ENCODE peak calls at places on chromosomes 4 and X, in nine cellular contexts. A is progenitor cell of endocrine pancreas, V is ovary, I is GM12878, Z is fibroblast of the aortic adventitia, C is transverse colon, N is heart left ventricle, S is uterus, D is mammary epithelial cell. O is an unnamed sample.

GRCh38 chrX:40130207-40130606 is 32.4 kb upstream of the BCOR start:
- DNase-seq in A (no peak), S (peak; percentile 50), V (no peak), C (no peak), I (no peak), N (no peak), Z (peak; percentile 65), D (peak; percentile 67), O (no peak)

GRCh38 chrX:130975947-130976346 is 72.9 kb upstream of the ENOX2 start:
- DNase-seq in C (peak; percentile 38), V (peak; percentile 24), S (no peak), I (no peak), N (no peak), D (peak; percentile 30), Z (peak; percentile 60), A (peak; percentile 29), O (peak; percentile 28)

GRCh38 chr4:186854256-186854655 is 130.6 kb upstream of the FAT1 start:
- DNase-seq in C (no peak), S (no peak), D (no peak), N (no peak), A (no peak), V (no peak), I (no peak), Z (no peak), O (no peak)

GRCh38 chr4:11456441-11456840 is 27.7 kb upstream of the HS3ST1 start:
- DNase-seq in C (no peak), A (no peak), I (no peak), S (no peak), N (no peak), D (no peak), V (no peak), Z (no peak), O (no peak)

GRCh38 chrX:9786839-9787635 is 808 bp downstream of the SHROOM2 start:
- DNase-seq in V (peak; percentile 26), Z (no peak), A (no peak), D (no peak), C (no peak), N (no peak), I (no peak), S (no peak), O (peak; percentile 33)

GRCh38 chr4:175469519-175469918 is 342.5 kb downstream of the GPM6A start:
- DNase-seq in Z (peak; percentile 18), I (no peak), N (no peak), V (no peak), C (no peak), S (no peak), A (no peak), D (peak; percentile 12), O (no peak)

GRCh38 chr4:120963449-120963848 is 40.9 kb upstream of the PRDM5 start:
- DNase-seq in I (no peak), N (no peak), C (no peak), V (no peak), D (no peak), S (no peak), A (no peak), Z (no peak), O (no peak)

GRCh38 chr4:148437439-148437838 is 4.8 kb downstream of the NR3C2 start:
- DNase-seq in V (no peak), D (no peak), Z (no peak), A (no peak), S (no peak), C (no peak), I (no peak), N (no peak), O (no peak)

GRCh38 chr4:10336471-10336870 is 120.8 kb downstream of the ZNF518B start:
- DNase-seq in D (peak; percentile 89), C (no peak), Z (peak; percentile 12), V (no peak), A (no peak), I (no peak), S (no peak), N (no peak), O (no peak)

GRCh38 chr4:1813915-1814314 is 20.8 kb downstream of the FGFR3 start:
- DNase-seq in V (no peak), C (no peak), D (no peak), N (no peak), S (no peak), Z (no peak), I (no peak), A (no peak), O (no peak)

GRCh38 chr4:67918428-67918827 is 34.6 kb upstream of the TMPRSS11D start:
- DNase-seq in V (no peak), I (no peak), S (no peak), N (no peak), Z (no peak), A (no peak), D (peak; percentile 8), C (no peak), O (no peak)

GRCh38 chrX:5449323-5449722 is 779.3 kb downstream of the NLGN4X start:
- DNase-seq in N (no peak), Z (no peak), D (no peak), S (no peak), A (no peak), V (no peak), C (no peak), I (no peak), O (no peak)

GRCh38 chr4:107548211-107548905 is 171.7 kb downstream of the PAPSS1 start:
- DNase-seq in A (no peak), S (no peak), I (no peak), N (no peak), C (no peak), V (no peak), D (no peak), Z (no peak), O (peak; percentile 11)

GRCh38 chr4:116233971-116234370 is 851.4 kb downstream of the TRAM1L1 start:
- DNase-seq in D (no peak), S (no peak), N (no peak), Z (no peak), C (no peak), V (no peak), A (no peak), I (no peak), O (no peak)

GRCh38 chrX:105533951-105534350 is 288.4 kb upstream of the NRK start:
- DNase-seq in A (no peak), C (no peak), N (no peak), V (no peak), D (no peak), S (no peak), Z (peak; percentile 2), I (no peak), O (no peak)

GRCh38 chr4:157115613-157116340 is 39.8 kb downstream of the GLRB start:
- DNase-seq in Z (peak; percentile 80), S (no peak), N (no peak), I (no peak), D (peak; percentile 66), C (no peak), A (no peak), V (no peak), O (no peak)

GRCh38 chrX:153673398-153674218 is at the start of gene PNCK:
- DNase-seq in D (no peak), S (no peak), Z (no peak), A (no peak), C (no peak), I (no peak), V (no peak), N (no peak), O (no peak)

GRCh38 chr4:87377816-87378215 is 13.2 kb downstream of the HSD17B11 start:
- DNase-seq in Z (no peak), A (no peak), D (no peak), V (no peak), I (no peak), N (no peak), C (no peak), S (no peak), O (no peak)
- TF ChIP-seq CTCF in Z (no peak), A (no peak), D (no peak), V (no peak), I (no peak), N (no peak), C (no peak), S (no peak), O (no peak)

DNA sequence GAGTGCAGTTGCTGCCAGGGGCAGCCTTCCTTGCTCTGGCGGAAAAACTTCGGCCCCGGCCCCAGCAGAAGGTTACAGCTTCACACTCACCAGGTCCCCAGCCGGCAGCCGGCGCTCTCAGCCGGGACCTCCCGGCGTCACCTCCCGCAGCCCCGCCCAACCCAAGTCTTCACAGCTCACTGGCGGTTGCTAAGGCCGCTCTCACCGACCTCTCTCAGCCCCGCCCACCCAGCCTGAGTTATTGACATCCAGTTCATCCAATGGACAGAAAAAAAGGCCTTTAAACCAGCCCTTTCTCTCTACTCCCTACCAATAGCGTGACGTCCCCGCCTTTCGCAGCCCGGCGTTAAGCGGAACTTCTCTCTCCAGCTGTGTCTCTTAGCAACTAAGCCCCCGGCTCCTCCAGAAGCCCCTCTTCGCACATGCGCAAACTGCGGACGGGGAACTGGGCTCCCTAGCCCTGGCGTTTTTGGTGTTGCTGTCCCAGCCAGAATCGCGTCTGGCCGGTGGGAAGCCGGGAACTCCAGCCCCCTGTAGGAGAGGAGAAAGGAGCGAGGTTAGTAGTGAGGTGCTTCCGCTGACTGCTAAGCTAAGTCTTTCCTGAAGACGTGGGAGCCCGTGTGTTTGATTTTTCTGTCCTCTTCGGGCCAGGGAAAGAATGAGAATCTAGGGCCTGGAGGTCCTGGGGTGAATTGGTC is at the start of gene BBS12:
- DNase-seq in Z (peak; percentile 99), V (peak; percentile 99), N (peak; percentile 98), A (peak; percentile 98), I (peak; percentile 97), S (peak; percentile 99), D (peak; percentile 99), C (peak; percentile 100), O (peak; percentile 97)
- TF ChIP-seq CTCF in Z (peak; percentile 52), V (no peak), N (peak; percentile 56), A (peak; percentile 38), I (peak; percentile 56), S (peak; percentile 42), D (peak; percentile 62), C (no peak), O (no peak)

DNA sequence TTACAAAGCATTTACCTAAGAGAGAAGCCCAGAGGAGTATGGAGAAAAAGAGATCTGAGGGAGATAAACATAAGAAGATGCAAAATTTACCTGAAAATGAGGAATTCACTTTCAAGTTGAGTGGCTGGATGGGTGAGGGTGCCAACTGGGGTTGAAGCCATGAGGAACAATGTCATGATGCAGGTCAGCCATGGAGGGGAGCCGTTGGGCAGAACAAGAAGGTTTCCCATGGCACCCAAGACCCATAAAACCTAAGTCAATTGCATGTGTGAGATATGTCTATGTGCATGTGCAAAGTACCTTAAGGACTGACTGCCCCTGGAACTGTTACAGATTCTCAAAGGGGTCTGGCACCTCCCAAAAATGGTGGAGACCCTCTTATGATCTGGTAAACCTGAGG is 46.6 kb upstream of the PRRG1 start:
- DNase-seq in S (no peak), N (no peak), D (peak; percentile 20), I (no peak), A (no peak), C (peak; percentile 12), V (no peak), Z (peak; percentile 21), O (peak; percentile 26)
- TF ChIP-seq CTCF in S (no peak), N (peak; percentile 52), D (peak; percentile 57), I (no peak), A (no peak), C (no peak), V (no peak), Z (peak; percentile 13), O (no peak)

DNA sequence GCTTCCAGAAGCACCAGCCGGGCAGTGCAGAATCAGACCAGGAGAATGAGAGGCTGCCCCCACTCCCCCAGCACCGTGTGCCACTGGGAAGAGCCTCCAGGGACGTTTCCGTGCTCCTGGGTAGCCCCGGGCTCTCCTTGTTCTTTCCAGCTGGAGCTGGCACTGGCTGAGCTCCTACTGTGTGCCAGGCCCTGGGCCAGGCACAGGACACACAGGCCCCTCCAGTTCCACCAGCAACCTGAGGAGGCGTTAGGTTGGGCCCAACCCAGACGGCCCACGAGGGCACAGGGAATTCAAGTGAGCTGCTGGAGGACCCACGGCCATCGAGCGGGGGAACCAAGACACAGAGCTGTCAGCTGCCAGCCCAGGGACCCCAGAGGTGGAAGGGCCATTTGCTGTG is 15.9 kb upstream of the ADRA2C start:
- DNase-seq in I (no peak), Z (no peak), A (no peak), S (no peak), D (no peak), C (no peak), V (no peak), N (no peak), O (no peak)
- TF ChIP-seq CTCF in I (no peak), Z (no peak), A (no peak), S (no peak), D (no peak), C (no peak), V (no peak), N (no peak), O (no peak)

O was measured in endothelial cell.